ENCODE peak calls at places on chromosomes 4 and X, in nine cellular contexts. Z is cardiac fibroblast; G is central memory CD4-positive, alpha-beta T cell; S is HFFc6; E is T-helper 1 cell; M is T-cell; W is lung; O is NAMALWA; F is nephron progenitor cell. P is an unnamed sample.
A peak's percentile ranks its signal among the peaks of the same experiment; 100 is the strongest.

GRCh38 chrX:4547218-4547836 is 833.9 kb upstream of the PRKX start:
- DNase-seq in Z (peak; percentile 54), G (peak; percentile 21), S (peak; percentile 1), E (no peak), M (no peak), W (peak; percentile 47), O (peak; percentile 46), F (peak; percentile 69), P (peak; percentile 2)

GRCh38 chr4:38574559-38575333 is 89.3 kb upstream of the KLF3 start:
- DNase-seq in Z (no peak), G (no peak), S (no peak), E (no peak), M (no peak), W (no peak), O (no peak), F (no peak), P (no peak)

GRCh38 chr4:89572224-89572858 is 264.6 kb downstream of the SNCA start:
- DNase-seq in Z (no peak), G (no peak), S (no peak), E (no peak), M (no peak), W (no peak), O (no peak), F (no peak), P (no peak)

GRCh38 chr4:21001490-21001889 is 301.2 kb downstream of the PACRGL start:
- DNase-seq in Z (no peak), G (no peak), S (no peak), E (no peak), M (no peak), W (no peak), O (no peak), F (no peak), P (no peak)

GRCh38 chr4:25057299-25057698 is 26.6 kb upstream of the LGI2 start:
- DNase-seq in Z (no peak), G (no peak), S (no peak), E (no peak), M (no peak), W (no peak), O (no peak), F (no peak), P (no peak)

GRCh38 chr4:23327120-23327519 is 562.7 kb downstream of the PPARGC1A start:
- DNase-seq in Z (no peak), G (no peak), S (no peak), E (no peak), M (no peak), W (no peak), O (no peak), F (no peak), P (no peak)

GRCh38 chrX:112147206-112147605 is 64.6 kb upstream of the TRPC5 start:
- DNase-seq in Z (no peak), G (no peak), S (no peak), E (no peak), M (no peak), W (no peak), O (peak; percentile 19), F (peak; percentile 37), P (no peak)

GRCh38 chr4:102578819-102579218 is 77.7 kb downstream of the NFKB1 start:
- DNase-seq in Z (no peak), G (no peak), S (no peak), E (no peak), M (no peak), W (no peak), O (no peak), F (peak; percentile 22), P (no peak)

GRCh38 chr4:71460368-71460767 is 121.5 kb downstream of the SLC4A4 start:
- DNase-seq in Z (no peak), G (no peak), S (no peak), E (no peak), M (no peak), W (no peak), O (no peak), F (no peak), P (no peak)

GRCh38 chr4:65302145-65302544 is 368.1 kb downstream of the EPHA5 start:
- DNase-seq in Z (no peak), G (no peak), S (no peak), E (no peak), M (no peak), W (no peak), O (no peak), F (no peak), P (no peak)

GRCh38 chr4:74389494-74389893 is 24.5 kb downstream of the EREG start:
- DNase-seq in Z (no peak), G (no peak), S (no peak), E (no peak), M (no peak), W (no peak), O (no peak), F (no peak), P (no peak)

GRCh38 chr4:37780444-37781133 is 45.9 kb upstream of the PGM2 start:
- DNase-seq in Z (peak; percentile 46), G (peak; percentile 73), S (no peak), E (peak; percentile 12), M (peak; percentile 72), W (no peak), O (peak; percentile 17), F (no peak), P (no peak)

GRCh38 chr4:4200624-4201023 is 26.1 kb downstream of the OTOP1 start:
- DNase-seq in Z (no peak), G (no peak), S (peak; percentile 23), E (no peak), M (no peak), W (no peak), O (no peak), F (no peak), P (no peak)

GRCh38 chr4:108143515-108143914 is 25.2 kb downstream of the LEF1 start:
- DNase-seq in Z (no peak), G (no peak), S (no peak), E (no peak), M (no peak), W (no peak), O (no peak), F (no peak), P (no peak)

GRCh38 chr4:78954048-78954666 is 14.9 kb upstream of the PAQR3 start:
- DNase-seq in Z (peak; percentile 25), G (no peak), S (no peak), E (no peak), M (no peak), W (no peak), O (peak; percentile 47), F (peak; percentile 23), P (no peak)

GRCh38 chr4:43587746-43588145 is 695.2 kb downstream of the GRXCR1 start:
- DNase-seq in Z (no peak), G (no peak), S (no peak), E (no peak), M (no peak), W (no peak), O (no peak), F (no peak), P (no peak)

GRCh38 chrX:153639177-153640044 is 7.6 kb upstream of the DUSP9 start:
- DNase-seq in Z (no peak), G (no peak), S (no peak), E (no peak), M (no peak), W (no peak), O (no peak), F (no peak), P (no peak)

GRCh38 chrX:2552621-2553297 is 52.0 kb upstream of the DHRSX start:
- DNase-seq in Z (peak; percentile 17), G (no peak), S (peak; percentile 87), E (no peak), M (no peak), W (no peak), O (no peak), F (no peak), P (no peak)

GRCh38 chr4:21656832-21657231 is 291.7 kb downstream of the KCNIP4 start:
- DNase-seq in Z (peak; percentile 82), G (no peak), S (no peak), E (no peak), M (no peak), W (no peak), O (no peak), F (no peak), P (no peak)

GRCh38 chrX:129980540-129981206 is 1.8 kb upstream of the BCORL1 start:
- DNase-seq in Z (no peak), G (no peak), S (no peak), E (no peak), M (no peak), W (peak; percentile 52), O (no peak), F (peak; percentile 73), P (no peak)

GRCh38 chr4:16122784-16123183 is 39.0 kb upstream of the PROM1 start:
- DNase-seq in Z (no peak), G (no peak), S (no peak), E (no peak), M (no peak), W (no peak), O (no peak), F (no peak), P (no peak)

GRCh38 chr4:3306465-3306864 is 13.6 kb downstream of the RGS12 start:
- DNase-seq in Z (no peak), G (no peak), S (no peak), E (no peak), M (no peak), W (no peak), O (no peak), F (no peak), P (no peak)

GRCh38 chrX:17499512-17499911 is 124.5 kb downstream of the NHS start:
- DNase-seq in Z (no peak), G (no peak), S (no peak), E (no peak), M (no peak), W (no peak), O (no peak), F (no peak), P (no peak)

GRCh38 chr4:7370038-7370437 is 64.7 kb downstream of the PSAPL1 start:
- DNase-seq in Z (no peak), G (no peak), S (no peak), E (no peak), M (no peak), W (no peak), O (no peak), F (no peak), P (no peak)